ENCODE peak calls at places on chromosomes 4 and X, in seven cellular contexts. G is GM23338, L is BJ, Q is GM13977, H is cardiac fibroblast, U is fibroblast of pulmonary artery, K is activated B cell treated with CpG ODN at 0.5 μM for 24 hours. N is an unnamed sample.
A peak's percentile ranks its signal among the peaks of the same experiment; 100 is the strongest.

GRCh38 chrX:78321809-78322208 is 5.6 kb downstream of the CYSLTR1 start:
- DNase-seq in K (peak; percentile 24), U (no peak), L (no peak), Q (peak; percentile 14), G (no peak), H (no peak), N (peak; percentile 71)

GRCh38 chr4:189178125-189178746 is 762.4 kb upstream of the FRG1 start:
- DNase-seq in L (no peak), Q (no peak), H (no peak), K (no peak), G (peak; percentile 74), U (no peak), N (no peak)

GRCh38 chr4:153249199-153250154 is 45.2 kb downstream of the TRIM2 start:
- DNase-seq in K (peak; percentile 92), U (peak; percentile 68), H (peak; percentile 77), G (peak; percentile 96), L (no peak), Q (peak; percentile 91), N (no peak)

GRCh38 chr4:579543-580175 is 3.6 kb upstream of the TMEM271 start:
- DNase-seq in L (no peak), Q (no peak), H (no peak), G (peak; percentile 52), K (no peak), U (no peak), N (no peak)

GRCh38 chr4:47278631-47279030 is 184.9 kb downstream of the COMMD8 start:
- DNase-seq in H (no peak), G (no peak), L (no peak), Q (no peak), U (no peak), K (no peak), N (no peak)

GRCh38 chrX:31506360-31506759 is 434.5 kb upstream of the FTHL17 start:
- DNase-seq in H (peak; percentile 40), Q (no peak), U (peak; percentile 40), L (no peak), K (no peak), G (peak; percentile 21), N (no peak)

GRCh38 chrX:104696667-104697066 is 130.7 kb downstream of the IL1RAPL2 start:
- DNase-seq in K (no peak), U (no peak), Q (no peak), G (no peak), L (no peak), H (no peak), N (no peak)

GRCh38 chr4:23631255-23631950 is 258.4 kb downstream of the PPARGC1A start:
- DNase-seq in Q (no peak), H (no peak), K (no peak), U (no peak), G (peak; percentile 11), L (no peak), N (no peak)

GRCh38 chrX:123962006-123962485 is 540 bp downstream of the STAG2 start:
- DNase-seq in L (no peak), G (peak; percentile 59), H (no peak), K (no peak), U (peak; percentile 7), Q (no peak), N (no peak)

GRCh38 chrX:110853610-110854009 is 58.0 kb upstream of the CHRDL1 start:
- DNase-seq in Q (no peak), H (peak; percentile 9), K (no peak), U (no peak), G (peak; percentile 64), L (no peak), N (no peak)

GRCh38 chrX:135327299-135327698 is 18.0 kb downstream of the ETDC start:
- DNase-seq in K (no peak), U (peak; percentile 88), L (no peak), H (peak; percentile 86), Q (no peak), G (no peak), N (no peak)
- TF ChIP-seq CTCF in K (no peak), U (no peak), L (no peak), H (no peak), Q (no peak), G (no peak), N (no peak)

GRCh38 chrX:107325467-107325866 is 119.1 kb downstream of the DNAAF6 start:
- DNase-seq in Q (no peak), H (no peak), U (no peak), K (no peak), G (no peak), L (no peak), N (no peak)
- TF ChIP-seq CTCF in Q (no peak), H (no peak), U (no peak), K (no peak), G (no peak), L (no peak), N (no peak)

GRCh38 chr4:183329954-183330742 is 7.9 kb upstream of the CLDN24 start:
- DNase-seq in G (no peak), U (no peak), Q (no peak), H (no peak), L (no peak), K (no peak), N (no peak)

GRCh38 chr4:183329244-183329643 is 7.0 kb upstream of the CLDN24 start:
- DNase-seq in U (no peak), H (no peak), G (no peak), Q (no peak), K (no peak), L (no peak), N (no peak)

GRCh38 chr4:183328832-183329231 is 6.6 kb upstream of the CLDN24 start:
- DNase-seq in Q (no peak), U (peak; percentile 72), H (peak; percentile 81), G (no peak), L (no peak), K (no peak), N (no peak)

GRCh38 chr4:183332447-183332846 is 10.2 kb upstream of the CLDN24 start:
- DNase-seq in H (no peak), K (no peak), Q (no peak), L (no peak), G (no peak), U (no peak), N (no peak)

GRCh38 chr4:183330841-183331240 is 8.6 kb upstream of the CLDN24 start:
- DNase-seq in K (no peak), Q (no peak), U (peak; percentile 23), L (no peak), H (no peak), G (no peak), N (no peak)
- TF ChIP-seq CTCF in K (no peak), Q (no peak), U (no peak), L (no peak), H (no peak), G (no peak), N (no peak)

GRCh38 chr4:71938776-71939175 is 93.0 kb upstream of the NPFFR2 start:
- DNase-seq in L (no peak), Q (no peak), U (peak; percentile 14), G (no peak), K (no peak), H (peak; percentile 0), N (no peak)

GRCh38 chr4:71944956-71945355 is 86.8 kb upstream of the NPFFR2 start:
- DNase-seq in U (peak; percentile 57), L (no peak), H (peak; percentile 3), Q (no peak), K (no peak), G (peak; percentile 49), N (no peak)

GRCh38 chr4:71945791-71946190 is 86.0 kb upstream of the NPFFR2 start:
- DNase-seq in Q (no peak), L (no peak), K (no peak), G (no peak), U (no peak), H (no peak), N (no peak)

DNA sequence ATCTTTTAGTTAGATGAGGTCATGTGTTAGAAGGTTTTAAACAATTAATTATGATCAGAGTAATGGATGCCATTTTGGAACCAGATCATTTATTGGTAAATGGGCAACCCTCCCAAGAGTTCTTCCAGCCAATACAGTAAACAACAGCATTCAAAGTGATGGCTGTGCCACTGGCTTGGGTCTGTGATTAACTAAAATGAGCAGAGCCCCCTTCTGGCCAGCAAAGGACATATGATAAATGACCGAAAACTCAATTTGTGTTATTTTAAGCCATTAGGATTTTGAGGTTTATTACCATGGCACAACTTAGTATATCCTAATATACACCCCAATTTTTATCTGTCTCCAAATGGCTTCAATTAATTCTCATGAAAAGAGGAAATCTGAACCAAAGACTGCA is 90.8 kb upstream of the NPFFR2 start:
- DNase-seq in Q (peak; percentile 11), H (peak; percentile 14), K (no peak), L (no peak), G (peak; percentile 76), U (peak; percentile 24), N (no peak)
- TF ChIP-seq CTCF in Q (peak; percentile 38), H (peak; percentile 44), K (no peak), L (peak; percentile 32), G (peak; percentile 70), U (peak; percentile 38), N (peak; percentile 19)

DNA sequence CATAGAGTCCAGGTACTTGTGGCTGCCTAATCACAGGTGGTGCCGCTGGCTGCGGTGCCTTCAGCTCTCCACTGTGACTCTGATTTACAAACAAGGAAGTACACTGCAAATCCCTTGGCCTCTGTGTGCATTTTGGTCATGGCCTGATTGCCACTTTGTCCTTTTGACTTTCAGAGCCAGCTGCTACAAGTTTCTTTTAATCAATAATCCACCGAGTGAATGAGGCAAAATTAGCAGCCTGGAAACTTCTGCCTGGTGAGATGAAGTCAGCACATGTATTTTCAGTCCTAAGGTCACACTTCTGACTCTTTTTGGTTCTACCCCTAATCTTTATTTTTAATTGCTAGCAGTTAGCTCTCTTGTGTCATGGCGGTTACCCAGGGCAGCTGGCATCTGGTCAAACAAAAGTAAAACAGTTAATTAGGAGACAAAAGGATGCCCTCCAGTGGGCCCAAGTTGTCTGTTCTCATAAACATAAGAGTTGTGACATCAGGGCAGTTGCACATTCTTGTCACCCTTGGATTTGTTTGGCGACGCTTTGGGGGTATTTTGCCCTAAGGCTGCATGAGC is 62.3 kb upstream of the LNX1 start:
- DNase-seq in K (no peak), L (no peak), G (no peak), H (peak; percentile 48), Q (peak; percentile 21), U (peak; percentile 29), N (no peak)
- TF ChIP-seq CTCF in K (no peak), L (no peak), G (no peak), H (no peak), Q (no peak), U (no peak), N (no peak)

GRCh38 chrX:522456-522855 is 108.1 kb upstream of the SHOX start:
- DNase-seq in U (no peak), K (no peak), Q (no peak), G (no peak), H (no peak), L (no peak), N (no peak)
- TF ChIP-seq CTCF in U (no peak), K (no peak), Q (no peak), G (no peak), H (no peak), L (no peak), N (peak; percentile 12)

GRCh38 chr4:74134500-74134852 is 23.4 kb upstream of the MTHFD2L start:
- DNase-seq in U (no peak), Q (no peak), L (no peak), K (no peak), H (no peak), G (no peak), N (no peak)
- TF ChIP-seq CTCF in U (no peak), Q (no peak), L (no peak), K (no peak), H (no peak), G (no peak), N (peak; percentile 31)

GRCh38 chrX:41923925-41924693 is 755 bp upstream of the CASK start:
- DNase-seq in H (peak; percentile 54), K (peak; percentile 13), L (no peak), U (peak; percentile 53), Q (peak; percentile 30), G (no peak), N (no peak)
- TF ChIP-seq CTCF in H (no peak), K (no peak), L (no peak), U (no peak), Q (no peak), G (no peak), N (no peak)